ENCODE peak calls at places on chromosome 19, in ten cellular contexts. W is Panc1; I is uterus; E is breast epithelium; G is upper lobe of right lung; Y is tibial artery; F is PC-9; N is aorta; R is heart left ventricle; P is CD8-positive, alpha-beta T cell. H is an unnamed sample.

GRCh38 chr19:6210721-6211600 is 68.8 kb downstream of the MLLT1 start:
- DNase-seq in P (no peak), Y (no peak), G (peak; percentile 61), W (no peak), N (peak; percentile 44), R (peak; percentile 5), I (no peak), F (no peak), E (no peak), H (no peak)

GRCh38 chr19:31963741-31964140 is 381.7 kb upstream of the ZNF507 start:
- DNase-seq in I (no peak), P (no peak), W (no peak), N (no peak), R (no peak), E (no peak), G (no peak), Y (no peak), F (no peak), H (no peak)

GRCh38 chr19:14475251-14476073 is at the start of gene PTGER1:
- DNase-seq in F (peak; percentile 75), I (no peak), N (no peak), Y (no peak), P (no peak), E (no peak), R (no peak), W (no peak), G (no peak), H (no peak)

GRCh38 chr19:36115453-36116343 is at the start of gene TBCB:
- DNase-seq in W (peak; percentile 65), G (peak; percentile 93), E (no peak), F (no peak), N (peak; percentile 90), R (peak; percentile 83), Y (peak; percentile 25), I (peak; percentile 84), P (no peak), H (no peak)

GRCh38 chr19:30228726-30229523 is 143.3 kb upstream of the ZNF536 start:
- DNase-seq in Y (no peak), N (no peak), I (no peak), P (no peak), E (no peak), F (no peak), W (no peak), G (no peak), R (no peak), H (no peak)

GRCh38 chr19:54481326-54481930 is 8.3 kb upstream of the CDC42EP5 start:
- DNase-seq in E (no peak), F (peak; percentile 32), G (no peak), R (no peak), N (no peak), W (no peak), Y (no peak), P (no peak), I (no peak), H (peak; percentile 67)

GRCh38 chr19:44582581-44583265 is 30.6 kb upstream of the IGSF23 start:
- DNase-seq in F (no peak), E (no peak), N (no peak), R (no peak), W (no peak), I (no peak), Y (no peak), P (no peak), G (peak; percentile 71), H (peak; percentile 37)

GRCh38 chr19:54341295-54341694 is 2.3 kb upstream of the LILRA4 start:
- DNase-seq in I (no peak), F (no peak), P (no peak), Y (no peak), W (no peak), R (no peak), E (no peak), N (no peak), G (no peak), H (no peak)

GRCh38 chr19:15631817-15632216 is 8.9 kb upstream of the CYP4F3 start:
- DNase-seq in P (no peak), E (no peak), Y (no peak), F (no peak), I (no peak), G (no peak), R (no peak), N (no peak), W (no peak), H (no peak)

GRCh38 chr19:28932446-28932845 is 280.5 kb downstream of the UQCRFS1 start:
- DNase-seq in Y (no peak), N (no peak), E (no peak), F (no peak), G (no peak), I (no peak), R (no peak), P (no peak), W (no peak), H (no peak)

GRCh38 chr19:36604656-36605100 is 435 bp upstream of the ZNF382 start:
- DNase-seq in W (no peak), E (peak; percentile 20), F (no peak), R (peak; percentile 81), P (peak; percentile 75), I (peak; percentile 13), Y (peak; percentile 49), N (peak; percentile 74), G (peak; percentile 73), H (no peak)

GRCh38 chr19:2061936-2062729 is 11.1 kb upstream of the MKNK2 start:
- DNase-seq in I (peak; percentile 56), G (peak; percentile 75), Y (no peak), W (no peak), E (no peak), P (no peak), N (no peak), F (no peak), R (no peak), H (no peak)
- H3K36me3 ChIP-seq in I (no peaks in the 10 kb centered on the region), G (no peaks in the 10 kb centered on the region), Y (no peaks in the 10 kb centered on the region), W (no peaks in the 10 kb centered on the region), E (no peaks in the 10 kb centered on the region), P (no peaks in the 10 kb centered on the region), N (no peaks in the 10 kb centered on the region), F (no peaks in the 10 kb centered on the region), R (no peaks in the 10 kb centered on the region), H (no peaks in the 10 kb centered on the region)

GRCh38 chr19:1238373-1239303 is 833 bp upstream of the CBARP start:
- DNase-seq in G (peak; percentile 65), E (no peak), N (no peak), R (no peak), F (no peak), W (no peak), I (no peak), Y (no peak), P (no peak), H (no peak)

GRCh38 chr19:1239420-1239795 is 1.6 kb upstream of the CBARP start:
- DNase-seq in R (no peak), F (no peak), P (no peak), Y (no peak), E (no peak), W (no peak), N (no peak), I (no peak), G (no peak), H (no peak)

GRCh38 chr19:1240925-1241324 is 626 bp upstream of the ATP5F1D start:
- DNase-seq in Y (no peak), E (no peak), N (no peak), I (peak; percentile 55), W (no peak), R (no peak), P (no peak), F (no peak), G (no peak), H (no peak)

GRCh38 chr19:1241417-1242095 is at the start of gene ATP5F1D:
- DNase-seq in N (peak; percentile 97), F (peak; percentile 74), G (peak; percentile 98), P (peak; percentile 78), E (peak; percentile 91), W (no peak), I (peak; percentile 93), R (peak; percentile 97), Y (peak; percentile 90), H (no peak)

DNA sequence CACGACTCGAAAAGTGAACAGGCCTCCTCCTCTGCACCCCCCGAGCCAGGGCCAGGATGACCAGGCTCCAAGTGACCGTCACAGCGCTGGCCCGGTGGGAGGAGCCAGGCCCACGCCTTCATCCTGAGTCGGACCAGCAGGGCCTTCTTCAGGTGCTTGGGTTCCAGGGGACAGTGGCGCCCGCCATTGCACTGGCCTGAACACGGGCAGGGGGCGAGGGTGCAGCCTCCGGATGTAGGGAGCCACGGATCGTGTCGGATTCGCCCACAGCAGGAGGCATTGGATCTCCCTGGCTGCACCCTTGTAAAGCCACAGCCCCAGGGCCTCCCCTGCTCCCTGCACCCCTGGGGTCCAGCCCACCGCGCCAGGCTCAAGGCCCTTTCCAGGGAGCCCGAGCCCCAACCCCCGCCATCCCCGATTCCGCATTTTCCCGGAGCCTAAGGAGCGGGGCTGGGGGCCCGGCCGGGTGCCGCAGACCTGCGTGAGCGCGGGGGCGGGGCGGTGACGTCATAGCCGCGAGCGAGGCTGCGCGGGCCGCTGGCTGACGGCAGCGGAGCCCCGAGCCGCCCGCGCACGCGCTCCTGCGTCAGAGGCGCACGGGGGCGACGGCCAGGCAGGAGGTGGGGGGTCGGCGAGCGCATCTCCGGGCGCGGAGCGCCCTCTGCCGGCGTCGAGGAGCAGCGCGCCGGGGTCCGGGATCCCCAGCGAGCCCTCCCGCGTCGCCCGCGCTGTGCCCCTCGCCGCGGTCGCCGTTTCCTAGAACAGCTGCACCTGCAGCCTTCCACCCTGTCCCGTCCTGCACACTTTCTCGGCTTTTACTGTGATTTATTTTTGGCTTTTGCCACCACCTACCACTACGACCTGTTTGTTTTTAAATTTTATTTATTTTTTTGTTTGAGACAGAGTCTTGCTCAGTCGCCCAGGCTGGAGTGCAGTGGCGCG is 1.5 kb upstream of the ATP5F1D start:
- DNase-seq in I (peak; percentile 86), N (peak; percentile 91), W (no peak), Y (peak; percentile 81), R (peak; percentile 91), G (peak; percentile 93), F (peak; percentile 43), E (peak; percentile 84), P (peak; percentile 86), H (no peak)
- H3K4me3 ChIP-seq in I (no peak overlapping the region), N (no peak overlapping the region), W (peak overlapping the region; percentile 48), Y (peak overlapping the region; percentile 45), R (peak overlapping the region; percentile 83), G (peak overlapping the region; percentile 88), F (peak overlapping the region; percentile 73), E (peak overlapping the region; percentile 17), P (peak overlapping the region; percentile 39), H (peak overlapping the region; percentile 32)

DNA sequence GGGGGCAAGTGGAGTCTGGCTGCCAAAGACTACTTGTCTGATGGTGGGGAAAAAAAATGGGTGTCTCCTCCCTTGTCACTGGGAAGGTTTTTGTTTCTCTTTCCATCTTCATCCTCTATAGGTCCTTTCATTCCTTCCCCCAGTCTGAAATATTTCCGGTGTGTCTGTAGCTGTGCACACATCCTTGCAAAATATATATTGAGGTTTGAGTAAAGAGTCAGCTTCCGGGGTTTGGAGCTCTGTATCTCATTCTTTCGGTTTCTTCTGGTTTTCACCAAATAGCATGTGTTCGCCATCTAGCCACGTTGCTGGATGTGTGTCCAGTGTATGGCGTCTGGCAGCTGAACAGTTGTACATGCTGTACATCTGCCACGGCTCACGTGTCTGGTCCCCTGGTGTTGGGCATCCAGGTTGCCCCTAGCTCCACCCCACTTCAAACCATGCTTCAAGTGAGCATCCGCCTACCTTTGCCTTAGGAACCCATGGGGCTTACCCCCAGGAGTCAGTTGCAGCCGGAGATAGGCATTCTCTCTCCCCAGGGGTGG is 142.2 kb downstream of the SIPA1L3 start:
- DNase-seq in R (no peak), N (no peak), G (no peak), P (no peak), F (no peak), Y (no peak), I (no peak), W (no peak), E (no peak), H (no peak)
- H3K27ac ChIP-seq in R (no peak overlapping the region), N (no peak overlapping the region), G (peak overlapping the region; percentile 61), P (peak overlapping the region; percentile 69), F (no peak overlapping the region), Y (no peak overlapping the region), I (no peak overlapping the region), W (no peak overlapping the region), E (no peak overlapping the region), H (no peak overlapping the region)

GRCh38 chr19:2114821-2115220 is 18.1 kb downstream of the IZUMO4 start:
- DNase-seq in Y (no peak), P (no peak), W (no peak), N (no peak), E (no peak), F (no peak), I (no peak), G (no peak), R (no peak), H (no peak)
- H3K36me3 ChIP-seq in Y (peaks cover 98% of the 10 kb centered on the region), P (peaks cover 58% of the 10 kb centered on the region), W (no peaks in the 10 kb centered on the region), N (peaks cover 3% of the 10 kb centered on the region), E (peaks cover 38% of the 10 kb centered on the region), F (no peaks in the 10 kb centered on the region), I (no peaks in the 10 kb centered on the region), G (peaks cover 97% of the 10 kb centered on the region), R (peaks cover 100% of the 10 kb centered on the region), H (peaks cover 90% of the 10 kb centered on the region)